ENCODE peak calls at places on chromosomes 13 and 19, in ten cellular contexts. R is NCI-H460; A is activated CD4-positive, alpha-beta T cell treated with anti-CD3 and anti-CD28 coated beads, Interleukin-2, amount 50 U/mL, for 48 hours; L is fibroblast of lung; Y is stimulated activated CD4-positive, alpha-beta T cell treated with anti-CD3 and anti-CD28 coated beads, Interleukin-2, amount 100 ng/mL, for 48 hours; S is NCI-H526 treated with DMSO at 0.1 percent for 48 hours; Q is aorta; G is glutamatergic neuron; T is cardiac muscle cell; J is endothelial cell of umbilical vein. V is an unnamed sample.

GRCh38 chr19:31350033-31350692 is 927 bp upstream of the TSHZ3 start:
- DNase-seq in T (peak; percentile 45), R (no peak), J (no peak), S (no peak), Y (no peak), Q (peak; percentile 71), L (peak; percentile 35), A (no peak), G (no peak), V (no peak)

GRCh38 chr19:2542341-2543069 is 66.6 kb downstream of the GADD45B start:
- DNase-seq in J (peak; percentile 49), R (no peak), A (no peak), S (no peak), G (no peak), Q (peak; percentile 73), L (peak; percentile 79), T (peak; percentile 29), Y (no peak), V (peak; percentile 28)

GRCh38 chr13:22082030-22082429 is 411.2 kb downstream of the FGF9 start:
- DNase-seq in Q (no peak), T (no peak), L (no peak), S (no peak), Y (no peak), A (no peak), G (no peak), J (no peak), R (no peak), V (no peak)

GRCh38 chr13:21240586-21240985 is 64.1 kb downstream of the MRPL57 start:
- DNase-seq in S (no peak), R (no peak), J (peak; percentile 13), G (no peak), T (peak; percentile 59), A (no peak), Q (no peak), L (no peak), Y (no peak), V (no peak)

GRCh38 chr19:39175564-39175963 is 21.2 kb upstream of the NCCRP1 start:
- DNase-seq in L (no peak), S (no peak), Q (no peak), A (no peak), G (no peak), T (no peak), R (no peak), J (no peak), Y (no peak), V (no peak)

GRCh38 chr13:113776231-113777125 is 17.5 kb downstream of the TMEM255B start:
- DNase-seq in Q (no peak), T (no peak), G (no peak), Y (no peak), L (no peak), R (no peak), S (peak; percentile 53), J (no peak), A (no peak), V (no peak)

GRCh38 chr19:11737964-11738745 is 591 bp downstream of the ZNF823 start:
- DNase-seq in L (peak; percentile 12), Q (peak; percentile 64), A (peak; percentile 41), Y (peak; percentile 27), R (no peak), J (peak; percentile 34), G (peak; percentile 53), T (peak; percentile 27), S (no peak), V (peak; percentile 29)

GRCh38 chr19:6459356-6460098 is at the start of gene SLC25A23:
- DNase-seq in G (peak; percentile 80), Q (peak; percentile 82), T (peak; percentile 83), A (peak; percentile 75), Y (peak; percentile 59), S (peak; percentile 35), R (peak; percentile 51), L (peak; percentile 73), J (peak; percentile 75), V (peak; percentile 55)

GRCh38 chr13:112888238-112889111 is 80.5 kb upstream of the MCF2L start:
- DNase-seq in A (no peak), Y (no peak), J (no peak), L (no peak), G (peak; percentile 19), T (no peak), S (no peak), Q (peak; percentile 27), R (no peak), V (no peak)

GRCh38 chr19:15299568-15300409 is 32.5 kb downstream of the BRD4 start:
- DNase-seq in G (no peak), Q (no peak), T (peak; percentile 68), J (no peak), R (no peak), Y (no peak), A (no peak), S (no peak), L (peak; percentile 74), V (no peak)

GRCh38 chr13:99507054-99507453 is 5.8 kb downstream of the TM9SF2 start:
- DNase-seq in A (no peak), L (no peak), Q (no peak), Y (no peak), T (no peak), R (no peak), J (no peak), S (no peak), G (no peak), V (no peak)

GRCh38 chr13:99525967-99526366 is 24.7 kb downstream of the TM9SF2 start:
- DNase-seq in Y (no peak), Q (no peak), S (no peak), L (no peak), G (no peak), T (no peak), R (no peak), A (no peak), J (no peak), V (no peak)

V was measured in immature natural killer cell.